ENCODE peak calls at places on chromosomes 1 and 21, in four cellular contexts. S is SK-N-SH, A is HFF-Myc, J is fibroblast of the aortic adventitia. D is an unnamed sample.

GRCh38 chr1:204680461-204680860 is 5.1 kb downstream of the LRRN2 start:
- DNase-seq in S (peak), J (no peak), A (no peak), D (no peak)

GRCh38 chr1:235075121-235075954 is 53.3 kb downstream of the TOMM20 start:
- DNase-seq in S (no peak), J (peak), A (peak), D (peak)

GRCh38 chr1:59025898-59026426 is 242.1 kb upstream of the JUN start:
- DNase-seq in A (no peak), J (peak), S (no peak), D (peak)

GRCh38 chr1:50295553-50295952 is 127.7 kb downstream of the DMRTA2 start:
- DNase-seq in A (no peak), S (peak), J (no peak), D (no peak)

GRCh38 chr1:47424336-47424982 is 8.4 kb downstream of the FOXE3 start:
- DNase-seq in A (no peak), S (peak), J (peak), D (no peak)

GRCh38 chr1:53590581-53591515 is 131.6 kb downstream of the DMRTB1 start:
- DNase-seq in J (peak), S (peak), A (no peak), D (no peak)

GRCh38 chr1:7886346-7886745 is 33.5 kb upstream of the UTS2 start:
- DNase-seq in S (no peak), J (peak), A (no peak), D (no peak)

GRCh38 chr1:166701603-166702090 is 137.6 kb upstream of the POGK start:
- DNase-seq in J (no peak), S (no peak), A (no peak), D (no peak)

GRCh38 chr1:76140227-76140626 is 65.7 kb downstream of the ST6GALNAC3 start:
- DNase-seq in A (no peak), S (no peak), J (no peak), D (no peak)

GRCh38 chr1:228243093-228243492 is 35.2 kb downstream of the OBSCN start:
- DNase-seq in A (no peak), S (no peak), J (no peak), D (no peak)

GRCh38 chr1:204621996-204622395 is 63.5 kb downstream of the LRRN2 start:
- DNase-seq in S (no peak), A (no peak), J (no peak), D (no peak)

GRCh38 chr1:36306210-36306901 is at the start of gene SH3D21:
- DNase-seq in S (peak), A (no peak), J (no peak), D (peak)

GRCh38 chr21:45336870-45337269 is 49.2 kb upstream of the POFUT2 start:
- DNase-seq in J (no peak), A (no peak), S (no peak), D (no peak)

GRCh38 chr1:218357211-218357892 is 12.2 kb downstream of the TGFB2 start:
- DNase-seq in S (no peak), A (no peak), J (peak), D (no peak)

GRCh38 chr1:117271129-117271528 is 60.4 kb upstream of the VTCN1 start:
- DNase-seq in A (no peak), J (no peak), S (no peak), D (no peak)

GRCh38 chr1:245751111-245751510 is 596.3 kb downstream of the KIF26B start:
- DNase-seq in A (no peak), J (peak), S (no peak), D (no peak)

GRCh38 chr1:150072959-150073358 is 5.4 kb downstream of the VPS45 start:
- DNase-seq in J (peak), S (peak), A (no peak), D (peak)

GRCh38 chr1:58996341-58997059 is 212.7 kb upstream of the JUN start:
- DNase-seq in A (no peak), J (no peak), S (no peak), D (peak)

GRCh38 chr1:35569956-35570355 is 3.2 kb upstream of the TFAP2E start:
- DNase-seq in A (no peak), J (peak), S (no peak), D (no peak)

GRCh38 chr21:46551636-46552241 is 53.1 kb downstream of the S100B start:
- DNase-seq in J (no peak), S (no peak), A (no peak), D (no peak)

GRCh38 chr21:45362077-45362747 is 42.8 kb upstream of the COL18A1 start:
- DNase-seq in J (no peak), S (no peak), A (no peak), D (no peak)

GRCh38 chr1:39960461-39960958 is 5.6 kb downstream of the MFSD2A start:
- DNase-seq in S (peak), J (no peak), A (no peak), D (peak)

GRCh38 chr1:42529724-42530161 is 66.7 kb downstream of the CCDC30 start:
- DNase-seq in J (peak), S (no peak), A (no peak), D (no peak)

GRCh38 chr1:173715538-173715844 is 710 bp downstream of the KLHL20 start:
- DNase-seq in S (no peak), J (no peak), A (no peak), D (no peak)

GRCh38 chr21:33751120-33751519 is 108.8 kb downstream of the ITSN1 start:
- DNase-seq in A (peak), J (peak), S (no peak), D (no peak)

GRCh38 chr1:94119306-94119705 is 1.6 kb downstream of the ABCA4 start:
- DNase-seq in J (no peak), A (no peak), S (no peak), D (no peak)

GRCh38 chr1:204578867-204579664 is 62.9 kb downstream of the MDM4 start:
- DNase-seq in A (no peak), S (no peak), J (peak), D (peak)

GRCh38 chr1:219294251-219294650 is 120.6 kb downstream of the LYPLAL1 start:
- DNase-seq in J (peak), A (no peak), S (no peak), D (no peak)

GRCh38 chr1:181514298-181515290 is 31.3 kb downstream of the CACNA1E start:
- DNase-seq in A (no peak), S (no peak), J (no peak), D (peak)

GRCh38 chr1:204826970-204827369 is 43.7 kb upstream of the NFASC start:
- DNase-seq in A (no peak), S (no peak), J (peak), D (peak)

GRCh38 chr1:201540846-201541735 is 2.2 kb downstream of the NAV1 start:
- DNase-seq in A (no peak), J (no peak), S (no peak), D (no peak)

GRCh38 chr1:154157520-154158306 is 2.8 kb upstream of the NUP210L start:
- DNase-seq in S (no peak), A (no peak), J (peak), D (peak)

GRCh38 chr1:59393211-59394180 is 96.6 kb downstream of the FGGY start:
- DNase-seq in S (no peak), J (peak), A (no peak), D (no peak)

GRCh38 chr1:46168463-46168862 is 6.4 kb upstream of the TSPAN1 start:
- DNase-seq in S (peak), A (no peak), J (no peak), D (no peak)

GRCh38 chr1:8089535-8090228 is 63.6 kb upstream of the ERRFI1 start:
- DNase-seq in A (no peak), J (peak), S (no peak), D (no peak)

GRCh38 chr1:201275266-201275666 is 8.0 kb upstream of the PKP1 start:
- DNase-seq in J (peak), A (no peak), S (no peak), D (no peak)

GRCh38 chr1:183710734-183711133 is 57.6 kb upstream of the APOBEC4 start:
- DNase-seq in A (peak), S (no peak), J (no peak), D (no peak)
- TF ChIP-seq CTCF in A (no peak), S (no peak), J (no peak), D (no peak)

GRCh38 chr1:179586107-179586823 is 5.4 kb upstream of the TDRD5 start:
- DNase-seq in A (no peak), S (peak), J (peak), D (no peak)
- TF ChIP-seq CTCF in A (peak), S (peak), J (no peak), D (no peak)

GRCh38 chr1:37854406-37854805 is 5.0 kb downstream of the MTF1 start:
- DNase-seq in J (no peak), S (no peak), A (no peak), D (no peak)
- TF ChIP-seq CTCF in J (no peak), S (no peak), A (no peak), D (no peak)

GRCh38 chr1:96080925-96081324 is 640.7 kb upstream of the PTBP2 start:
- DNase-seq in A (no peak), S (no peak), J (peak), D (no peak)
- TF ChIP-seq CTCF in A (peak), S (peak), J (no peak), D (no peak)

DNA sequence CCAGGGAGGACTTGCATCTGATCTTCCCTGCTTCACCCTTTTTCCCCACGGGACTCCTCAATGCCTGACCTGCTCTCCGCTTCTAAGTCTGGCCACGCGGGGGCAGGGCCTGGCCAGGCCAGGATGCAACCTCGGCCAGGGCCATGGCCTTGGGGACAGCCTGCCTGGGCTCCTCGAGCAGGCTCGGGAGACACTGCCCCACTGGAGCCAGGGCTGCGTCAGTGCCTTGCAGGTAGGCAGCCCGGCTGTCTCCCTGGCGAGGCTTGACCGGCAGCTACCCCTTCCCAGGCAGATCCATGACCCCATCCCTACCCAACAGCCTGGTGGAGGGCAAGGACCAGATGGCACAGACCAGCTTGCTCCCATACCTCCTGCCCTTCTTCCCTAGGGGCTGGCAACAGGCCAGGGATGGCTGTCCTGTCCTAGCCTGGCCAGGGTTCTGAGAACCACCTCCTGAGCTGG is 2.7 kb upstream of the PRDM16 start:
- DNase-seq in S (peak), A (no peak), J (no peak), D (no peak)
- TF ChIP-seq CTCF in S (peak), A (no peak), J (no peak), D (no peak)

GRCh38 chr1:156616463-156616862 is 2.8 kb upstream of the HAPLN2 start:
- DNase-seq in S (peak), J (peak), A (no peak), D (no peak)
- TF ChIP-seq CTCF in S (peak), J (peak), A (no peak), D (no peak)

GRCh38 chr1:24266398-24266941 is 52.7 kb upstream of the GRHL3 start:
- DNase-seq in A (peak), J (peak), S (no peak), D (no peak)
- TF ChIP-seq CTCF in A (no peak), J (no peak), S (peak), D (no peak)

D was measured in GM12865.